ENCODE peak calls at places on chromosomes 5 and 9, in ten cellular contexts. Q, W, R, Z, V, J, B, P, C and K are unnamed samples.

GRCh38 chr5:147464211-147464610 is 45.7 kb downstream of the DPYSL3 start:
- DNase-seq in Q (no peak), W (peak; percentile 19), R (peak; percentile 28), Z (no peak), V (peak; percentile 17), J (no peak), B (no peak), P (peak; percentile 45), C (no peak), K (no peak)

GRCh38 chr5:97478513-97478912 is 295.5 kb upstream of the RIOK2 start:
- DNase-seq in Q (no peak), W (no peak), R (no peak), Z (no peak), V (no peak), J (no peak), B (no peak), P (no peak), C (no peak), K (no peak)

GRCh38 chr5:114419941-114420340 is 58.1 kb downstream of the KCNN2 start:
- DNase-seq in Q (no peak), W (no peak), R (no peak), Z (no peak), V (peak; percentile 37), J (no peak), B (no peak), P (peak; percentile 93), C (no peak), K (no peak)

GRCh38 chr9:82295177-82295576 is 306.6 kb downstream of the SPATA31D1 start:
- DNase-seq in Q (no peak), W (no peak), R (no peak), Z (no peak), V (no peak), J (no peak), B (no peak), P (no peak), C (no peak), K (no peak)

GRCh38 chr5:147446528-147446927 is 63.3 kb downstream of the DPYSL3 start:
- DNase-seq in Q (no peak), W (no peak), R (no peak), Z (no peak), V (no peak), J (no peak), B (no peak), P (peak; percentile 34), C (no peak), K (no peak)

GRCh38 chr9:78519786-78520185 is 222.9 kb downstream of the PSAT1 start:
- DNase-seq in Q (no peak), W (no peak), R (no peak), Z (no peak), V (no peak), J (no peak), B (no peak), P (no peak), C (no peak), K (no peak)

GRCh38 chr5:9653811-9654210 is 23.7 kb upstream of the TAS2R1 start:
- DNase-seq in Q (no peak), W (no peak), R (no peak), Z (no peak), V (peak; percentile 70), J (no peak), B (no peak), P (peak; percentile 97), C (no peak), K (no peak)

GRCh38 chr9:69174645-69175487 is 789 bp downstream of the TJP2 start:
- DNase-seq in Q (peak; percentile 71), W (no peak), R (peak; percentile 25), Z (no peak), V (peak; percentile 83), J (no peak), B (no peak), P (peak; percentile 98), C (no peak), K (peak; percentile 21)

GRCh38 chr9:124357591-124358361 is 57.5 kb downstream of the PSMB7 start:
- DNase-seq in Q (no peak), W (no peak), R (peak; percentile 70), Z (peak; percentile 80), V (no peak), J (no peak), B (no peak), P (no peak), C (no peak), K (no peak)

GRCh38 chr5:159017787-159018186 is 81.9 kb downstream of the EBF1 start:
- DNase-seq in Q (peak; percentile 76), W (no peak), R (peak; percentile 32), Z (no peak), V (peak; percentile 71), J (peak; percentile 24), B (no peak), P (peak; percentile 75), C (no peak), K (no peak)

GRCh38 chr9:133375116-133375723 is 640 bp downstream of the SURF4 start:
- DNase-seq in Q (no peak), W (no peak), R (peak; percentile 17), Z (no peak), V (peak; percentile 66), J (peak; percentile 71), B (no peak), P (peak; percentile 46), C (no peak), K (peak; percentile 57)

GRCh38 chr9:133377721-133378216 is 1.6 kb downstream of the STKLD1 start:
- DNase-seq in Q (peak; percentile 44), W (no peak), R (no peak), Z (no peak), V (no peak), J (no peak), B (no peak), P (peak; percentile 17), C (no peak), K (no peak)

GRCh38 chr9:133378408-133378962 is 2.3 kb downstream of the STKLD1 start:
- DNase-seq in Q (no peak), W (no peak), R (no peak), Z (no peak), V (no peak), J (no peak), B (no peak), P (no peak), C (no peak), K (no peak)

GRCh38 chr9:133374612-133375115 is 1.2 kb downstream of the SURF4 start:
- DNase-seq in Q (no peak), W (no peak), R (no peak), Z (no peak), V (no peak), J (no peak), B (no peak), P (peak; percentile 68), C (no peak), K (no peak)

GRCh38 chr9:133375724-133376654 is at the start of the genes STKLD1 and SURF4:
- DNase-seq in Q (peak; percentile 94), W (peak; percentile 90), R (peak; percentile 95), Z (no peak), V (peak; percentile 95), J (peak; percentile 97), B (peak; percentile 100), P (peak; percentile 94), C (peak; percentile 94), K (peak; percentile 98)
- TF ChIP-seq POLR2A in Q (peak; percentile 94), W (peak; percentile 76), R (peak; percentile 92), Z (peak; percentile 83), V (peak; percentile 96), J (peak; percentile 86), B (no peak), P (peak; percentile 98), C (no peak), K (peak; percentile 52)

DNA sequence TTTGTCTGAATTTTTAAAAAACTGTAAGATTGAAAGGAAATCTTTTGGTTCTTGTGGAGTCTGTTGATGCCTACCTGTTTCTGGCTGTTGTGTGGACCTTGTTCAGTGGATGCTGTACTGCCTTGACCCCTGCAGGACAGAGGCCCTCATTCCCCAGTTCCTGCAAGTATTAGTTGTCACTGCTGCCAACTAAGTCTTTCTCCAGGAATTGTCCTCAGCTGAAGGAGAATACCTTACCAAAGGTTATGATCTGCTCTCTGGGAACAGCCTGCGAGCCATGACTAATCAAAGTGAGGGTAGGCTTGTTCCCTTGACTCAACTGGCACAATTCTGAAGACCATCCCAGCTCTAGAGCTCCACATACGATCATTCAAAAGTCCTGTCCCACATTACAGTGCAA is 145.3 kb upstream of the FST start:
- DNase-seq in Q (no peak), W (no peak), R (no peak), Z (no peak), V (no peak), J (no peak), B (no peak), P (peak; percentile 34), C (no peak), K (no peak)
- TF ChIP-seq CTCF in Q (no peak), W (peak; percentile 45), R (no peak), Z (no peak), V (peak; percentile 15), J (no peak), B (no peak), P (peak; percentile 28), C (no peak), K (no peak)

GRCh38 chr9:127950513-127951210 is 13.0 kb upstream of the DPM2 start:
- DNase-seq in Q (no peak), W (no peak), R (no peak), Z (no peak), V (peak; percentile 84), J (no peak), B (no peak), P (no peak), C (no peak), K (no peak)
- H3K27ac ChIP-seq in Q (peak overlapping the region; percentile 59), W (peak overlapping the region; percentile 31), R (no peak overlapping the region), Z (peak overlapping the region; percentile 64), V (peak overlapping the region; percentile 79), J (peak overlapping the region; percentile 53), B (no peak overlapping the region), P (no peak overlapping the region), C (peak overlapping the region; percentile 93), K (peak overlapping the region; percentile 31)

DNA sequence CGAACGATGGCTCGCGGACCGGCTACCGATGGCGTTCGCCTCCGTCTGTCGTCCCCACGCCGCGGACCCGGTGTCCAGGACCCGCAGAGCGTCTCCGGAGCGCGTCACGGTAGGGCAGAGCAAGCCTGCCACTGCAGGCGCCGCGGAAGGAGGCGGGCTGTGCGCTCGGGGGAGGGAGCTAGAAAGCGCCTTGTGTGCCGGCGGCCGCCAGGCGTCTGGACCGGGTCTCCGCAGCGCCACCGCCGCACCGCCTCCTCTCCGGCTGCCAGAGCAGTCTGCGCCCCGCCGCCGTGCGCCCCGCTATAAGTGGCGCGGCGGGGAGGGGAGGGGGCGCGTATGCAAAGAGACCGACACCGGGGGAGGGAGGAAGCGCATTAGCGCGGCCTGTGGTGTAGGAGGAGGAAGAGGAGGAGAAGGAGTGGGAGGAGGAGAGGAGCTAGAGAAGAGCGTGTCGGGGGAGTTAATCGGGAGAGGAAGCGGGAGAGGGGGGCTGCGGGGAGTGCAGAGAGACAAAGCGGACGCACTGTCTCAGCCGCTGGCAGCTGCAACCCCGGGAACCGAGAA is at the start of gene ENC1:
- DNase-seq in Q (peak; percentile 58), W (peak; percentile 55), R (peak; percentile 82), Z (no peak), V (peak; percentile 82), J (peak; percentile 48), B (peak; percentile 99), P (peak; percentile 84), C (peak; percentile 81), K (peak; percentile 87)
- TF ChIP-seq POLR2A in Q (peak; percentile 57), W (peak; percentile 38), R (peak; percentile 71), Z (peak; percentile 9), V (peak; percentile 72), J (peak; percentile 97), B (peak; percentile 73), P (peak; percentile 75), C (peak; percentile 20), K (peak; percentile 90)

GRCh38 chr5:132662925-132663770 is 5.2 kb downstream of the IL13 start:
- DNase-seq in Q (no peak), W (no peak), R (no peak), Z (no peak), V (no peak), J (no peak), B (peak; percentile 82), P (peak; percentile 21), C (no peak), K (no peak)
- TF ChIP-seq CTCF in Q (no peak), W (no peak), R (peak; percentile 11), Z (no peak), V (no peak), J (no peak), B (no peak), P (no peak), C (no peak), K (no peak)